ENCODE peak calls at places on chromosome 9, in five cellular contexts. P is mesendoderm; W is activated T-cell treated with anti-CD3 and anti-CD28 coated beads, Interleukin-2, amount 50 U/mL, for 1 hour; Z is T47D; N is cerebellar cortex. A is an unnamed sample.

GRCh38 chr9:136618578-136619547 is 43.9 kb upstream of the EGFL7 start:
- DNase-seq in P (no peak), W (no peak), Z (no peak), N (no peak), A (no peak)

GRCh38 chr9:8188720-8189407 is 389.3 kb upstream of the DMAC1 start:
- DNase-seq in P (no peak), W (no peak), Z (no peak), N (no peak), A (no peak)

GRCh38 chr9:33458444-33458843 is 11.1 kb upstream of the AQP3 start:
- DNase-seq in P (peak; percentile 80), W (peak; percentile 65), Z (no peak), N (no peak), A (no peak)

GRCh38 chr9:8858250-8859161 is 1058.9 kb upstream of the DMAC1 start:
- DNase-seq in P (peak; percentile 58), W (no peak), Z (no peak), N (peak; percentile 62), A (peak; percentile 47)

GRCh38 chr9:136803551-136804508 is 3.9 kb upstream of the RABL6 start:
- DNase-seq in P (no peak), W (no peak), Z (no peak), N (peak; percentile 61), A (peak; percentile 38)

GRCh38 chr9:129509508-129509907 is 111.4 kb downstream of the C9orf50 start:
- DNase-seq in P (no peak), W (no peak), Z (no peak), N (no peak), A (no peak)

GRCh38 chr9:94018628-94019027 is 63.5 kb upstream of the BARX1 start:
- DNase-seq in P (no peak), W (no peak), Z (no peak), N (peak; percentile 18), A (no peak)

GRCh38 chr9:136159851-136160250 is 41.2 kb upstream of the TMEM250 start:
- DNase-seq in P (no peak), W (no peak), Z (no peak), N (no peak), A (no peak)

GRCh38 chr9:133008824-133009223 is 22.0 kb upstream of the GTF3C5 start:
- DNase-seq in P (no peak), W (no peak), Z (no peak), N (no peak), A (no peak)

GRCh38 chr9:135341612-135342169 is 137.9 kb upstream of the PPP1R26 start:
- DNase-seq in P (no peak), W (peak; percentile 4), Z (no peak), N (no peak), A (peak; percentile 70)

GRCh38 chr9:122642226-122642625 is 15.2 kb downstream of the OR1B1 start:
- DNase-seq in P (no peak), W (no peak), Z (peak; percentile 77), N (no peak), A (no peak)

GRCh38 chr9:134616341-134616740 is 25.3 kb upstream of the COL5A1 start:
- DNase-seq in P (no peak), W (no peak), Z (no peak), N (no peak), A (no peak)

A was measured in H7.